ENCODE peak calls at places on chromosomes 5 and 9, in six cellular contexts. O is astrocyte of the cerebellum, U is H9, V is GM23338, S is astrocyte of the spinal cord, Y is hepatocyte. D is an unnamed sample.

GRCh38 chr9:137286980-137287383 is 9.5 kb downstream of the TOR4A start:
- DNase-seq in Y (peak), O (no peak), U (peak), S (peak), V (peak), D (no peak)

GRCh38 chr5:95591490-95591901 is 28.4 kb upstream of the GPR150 start:
- DNase-seq in O (peak), S (peak), Y (no peak), V (no peak), U (no peak), D (peak)

GRCh38 chr5:4640793-4641192 is 499.3 kb upstream of the ADAMTS16 start:
- DNase-seq in S (peak), V (peak), O (peak), U (peak), Y (peak), D (no peak)

GRCh38 chr5:539469-540214 is 15.4 kb upstream of the SLC9A3 start:
- DNase-seq in S (no peak), V (no peak), Y (no peak), U (no peak), O (no peak), D (no peak)

GRCh38 chr5:97838214-97838613 is 655.2 kb upstream of the RIOK2 start:
- DNase-seq in S (peak), O (peak), Y (no peak), V (no peak), U (no peak), D (peak)

GRCh38 chr5:122077451-122078115 is 476 bp downstream of the LOX start:
- DNase-seq in Y (peak), V (peak), U (peak), O (no peak), S (no peak), D (no peak)

GRCh38 chr5:107502711-107503110 is 168.0 kb downstream of the EFNA5 start:
- DNase-seq in O (no peak), V (no peak), Y (no peak), S (no peak), U (no peak), D (no peak)

GRCh38 chr5:74673011-74673790 is 11.8 kb upstream of the HEXB start:
- DNase-seq in V (peak), O (peak), S (peak), U (no peak), Y (peak), D (peak)

GRCh38 chr9:89386797-89387196 is 68.5 kb downstream of the SECISBP2 start:
- DNase-seq in V (no peak), O (no peak), U (no peak), S (no peak), Y (no peak), D (no peak)

GRCh38 chr9:37746448-37747270 is 6.9 kb upstream of the TRMT10B start:
- DNase-seq in U (no peak), O (no peak), S (no peak), Y (peak), V (no peak), D (no peak)

GRCh38 chr5:145443366-145443765 is 391.8 kb downstream of the PRELID2 start:
- DNase-seq in S (no peak), Y (no peak), V (no peak), O (no peak), U (no peak), D (no peak)

GRCh38 chr9:110638381-110638954 is 30.1 kb upstream of the MUSK start:
- DNase-seq in O (peak), U (no peak), Y (no peak), S (peak), V (peak), D (no peak)

GRCh38 chr9:110994771-110995241 is 43.5 kb downstream of the LPAR1 start:
- DNase-seq in V (no peak), O (no peak), Y (no peak), U (no peak), S (peak), D (no peak)

GRCh38 chr5:759111-759741 is 25.3 kb downstream of the ZDHHC11B start:
- DNase-seq in V (peak), Y (peak), U (peak), O (no peak), S (no peak), D (no peak)

GRCh38 chr9:98503867-98504800 is 204.6 kb downstream of the GABBR2 start:
- DNase-seq in O (no peak), S (no peak), Y (no peak), U (peak), V (peak), D (no peak)

GRCh38 chr5:107533946-107534876 is 136.5 kb downstream of the EFNA5 start:
- DNase-seq in V (no peak), Y (no peak), U (no peak), O (no peak), S (no peak), D (no peak)

GRCh38 chr5:90866333-90866732 is 307.7 kb downstream of the ADGRV1 start:
- DNase-seq in U (no peak), V (peak), Y (no peak), S (peak), O (peak), D (no peak)

GRCh38 chr5:114152656-114153360 is 209.1 kb upstream of the KCNN2 start:
- DNase-seq in Y (no peak), U (no peak), O (no peak), V (no peak), S (no peak), D (no peak)

GRCh38 chr5:141677415-141677814 is 4.6 kb downstream of the ARAP3 start:
- DNase-seq in S (no peak), V (peak), U (peak), O (no peak), Y (no peak), D (no peak)

GRCh38 chr5:181088289-181088688 is 42.7 kb downstream of the OR2V1 start:
- DNase-seq in V (peak), Y (no peak), O (no peak), S (no peak), U (peak), D (no peak)

GRCh38 chr9:35116539-35116897 is 856 bp upstream of the ATOSB start:
- DNase-seq in S (no peak), Y (no peak), U (no peak), V (no peak), O (no peak), D (no peak)

GRCh38 chr5:106966686-106967315 is 703.9 kb downstream of the EFNA5 start:
- DNase-seq in S (peak), U (no peak), V (no peak), Y (no peak), O (no peak), D (no peak)

GRCh38 chr9:120066315-120066714 is 513.7 kb downstream of the CDK5RAP2 start:
- DNase-seq in V (no peak), U (no peak), Y (no peak), O (no peak), S (no peak), D (no peak)

GRCh38 chr5:4563400-4563799 is 576.7 kb upstream of the ADAMTS16 start:
- DNase-seq in Y (peak), U (peak), V (peak), S (peak), O (peak), D (no peak)

GRCh38 chr9:134474058-134474370 is 147.8 kb downstream of the RXRA start:
- DNase-seq in V (no peak), U (no peak), O (no peak), S (peak), Y (no peak), D (no peak)

GRCh38 chr5:994821-995220 is 13.8 kb upstream of the NKD2 start:
- DNase-seq in V (no peak), U (peak), O (no peak), S (no peak), Y (peak), D (no peak)

GRCh38 chr9:117462926-117463325 is 48.1 kb upstream of the ASTN2 start:
- DNase-seq in O (no peak), S (no peak), U (no peak), Y (no peak), V (no peak), D (no peak)

GRCh38 chr9:125066839-125067619 is 76.3 kb downstream of the SCAI start:
- DNase-seq in V (no peak), U (no peak), O (no peak), S (peak), Y (no peak), D (peak)

GRCh38 chr9:133360400-133361393 is 4.3 kb downstream of the SURF2 start:
- DNase-seq in S (no peak), V (no peak), U (no peak), Y (no peak), O (no peak), D (no peak)

GRCh38 chr9:101530076-101530711 is 3.5 kb upstream of the RNF20 start:
- DNase-seq in O (peak), V (peak), U (peak), S (peak), Y (peak), D (peak)

GRCh38 chr9:82180711-82181110 is 192.1 kb downstream of the SPATA31D1 start:
- DNase-seq in O (no peak), Y (no peak), S (no peak), U (no peak), V (no peak), D (no peak)

GRCh38 chr9:116234091-116234490 is 80.5 kb downstream of the PAPPA start:
- DNase-seq in V (no peak), U (no peak), Y (peak), S (peak), O (peak), D (peak)

GRCh38 chr9:90001756-90002155 is 396.9 kb downstream of the GADD45G start:
- DNase-seq in V (no peak), O (no peak), Y (no peak), U (no peak), S (no peak), D (no peak)

GRCh38 chr5:3348576-3349535 is 246.8 kb upstream of the IRX1 start:
- DNase-seq in V (no peak), Y (no peak), U (peak), S (no peak), O (no peak), D (no peak)

GRCh38 chr5:139966856-139967255 is 76.2 kb downstream of the NRG2 start:
- DNase-seq in U (no peak), S (no peak), O (no peak), Y (no peak), V (no peak), D (no peak)

GRCh38 chr5:154653418-154653763 is 101.8 kb upstream of the LARP1 start:
- DNase-seq in U (no peak), S (no peak), Y (peak), V (no peak), O (no peak), D (no peak)

GRCh38 chr5:178993236-178993765 is 1.8 kb downstream of the GRM6 start:
- DNase-seq in V (no peak), Y (no peak), U (no peak), O (no peak), S (no peak), D (no peak)

GRCh38 chr9:35685506-35685905 is 4.2 kb downstream of the TPM2 start:
- DNase-seq in Y (no peak), O (no peak), S (no peak), V (no peak), U (no peak), D (no peak)

GRCh38 chr9:131840220-131840619 is 100.3 kb upstream of the RAPGEF1 start:
- DNase-seq in O (no peak), Y (no peak), V (peak), U (no peak), S (no peak), D (no peak)

GRCh38 chr5:150119421-150120061 is 33.2 kb upstream of the CSF1R start:
- DNase-seq in O (no peak), S (no peak), U (no peak), V (no peak), Y (no peak), D (no peak)
- TF ChIP-seq CTCF in O (no peak), S (no peak), U (no peak), V (no peak), Y (no peak), D (no peak)

GRCh38 chr9:17742065-17742464 is 163.2 kb downstream of the SH3GL2 start:
- DNase-seq in V (peak), S (no peak), Y (no peak), U (peak), O (no peak), D (no peak)
- TF ChIP-seq CTCF in V (peak), S (peak), Y (peak), U (peak), O (no peak), D (no peak)

DNA sequence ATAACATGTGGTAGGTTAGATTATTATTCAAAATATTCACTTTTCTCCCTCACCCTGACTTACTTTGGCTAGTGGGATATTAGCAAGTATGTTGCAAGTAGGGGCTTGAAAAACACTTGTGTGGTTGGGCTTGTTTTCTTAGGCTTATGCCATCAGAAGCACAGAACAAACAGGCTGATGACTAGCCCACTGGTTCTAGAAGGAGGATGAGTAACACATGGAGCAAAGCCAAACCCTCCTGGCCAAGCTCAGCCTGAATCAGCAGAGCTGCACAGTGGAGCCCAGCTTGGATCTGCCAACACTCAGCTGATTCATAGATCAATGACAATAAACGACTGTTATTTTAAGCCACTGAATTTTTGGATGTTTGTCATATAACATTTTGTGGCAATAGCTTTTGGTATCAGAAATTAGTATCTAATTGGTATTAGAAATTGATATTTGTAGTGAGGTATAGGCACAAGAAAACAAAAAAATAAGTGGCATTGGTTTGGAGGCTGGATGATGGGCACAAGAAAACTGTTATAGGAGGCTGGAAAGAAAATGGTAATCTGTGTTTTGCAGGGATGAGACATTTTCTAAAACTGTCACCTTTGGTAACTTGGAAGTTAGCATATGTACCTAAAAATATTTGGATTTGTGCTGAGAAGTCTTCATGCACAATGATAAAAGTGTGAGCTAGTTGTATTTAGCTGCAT is 46.1 kb upstream of the ZBED3 start:
- DNase-seq in V (no peak), O (peak), U (no peak), Y (peak), S (peak), D (peak)
- TF ChIP-seq CTCF in V (no peak), O (no peak), U (no peak), Y (no peak), S (no peak), D (no peak)

DNA sequence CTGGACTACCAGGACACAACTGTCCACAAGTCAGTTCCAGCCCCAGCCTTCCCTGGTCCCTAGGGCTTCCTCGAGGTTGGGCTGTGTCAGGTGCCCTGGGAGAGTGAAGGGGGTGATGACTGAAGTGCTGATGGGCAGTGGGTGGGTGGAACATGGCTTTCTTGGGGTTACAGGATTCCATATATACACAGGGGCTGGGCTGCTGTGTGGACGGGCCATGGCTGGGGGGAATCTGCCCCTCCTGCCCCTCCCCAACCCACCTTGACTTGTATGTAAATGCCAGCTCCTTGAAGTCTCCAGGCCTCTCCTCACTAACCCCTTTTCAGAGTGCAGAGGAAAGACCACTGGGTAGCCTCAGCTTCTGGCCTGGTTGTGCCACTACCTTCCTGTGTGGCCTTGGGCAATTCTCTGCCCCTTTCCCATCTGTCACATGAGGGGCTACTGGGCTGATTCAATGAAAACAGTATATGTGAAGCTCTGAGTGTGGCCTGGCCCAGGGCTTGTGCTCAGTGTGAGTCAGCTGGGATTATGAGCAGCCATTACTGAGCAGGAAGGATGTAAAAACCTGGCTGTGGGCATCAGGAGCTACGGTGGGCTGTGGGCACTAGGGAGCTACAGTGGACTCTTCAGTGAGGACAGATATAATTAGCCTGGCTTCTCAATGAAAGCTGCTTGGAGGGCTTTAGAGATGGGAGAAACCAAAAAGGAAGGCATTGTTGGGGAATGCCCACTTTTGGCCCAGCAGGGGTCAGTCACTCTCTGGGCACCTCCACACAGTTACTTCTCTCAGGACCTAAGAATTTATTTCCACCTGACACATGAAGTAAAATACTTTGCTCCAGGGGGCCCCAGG is 23.3 kb downstream of the PITX1 start:
- DNase-seq in Y (no peak), V (no peak), U (no peak), O (no peak), S (no peak), D (no peak)
- TF ChIP-seq CTCF in Y (peak), V (no peak), U (no peak), O (no peak), S (no peak), D (no peak)

DNA sequence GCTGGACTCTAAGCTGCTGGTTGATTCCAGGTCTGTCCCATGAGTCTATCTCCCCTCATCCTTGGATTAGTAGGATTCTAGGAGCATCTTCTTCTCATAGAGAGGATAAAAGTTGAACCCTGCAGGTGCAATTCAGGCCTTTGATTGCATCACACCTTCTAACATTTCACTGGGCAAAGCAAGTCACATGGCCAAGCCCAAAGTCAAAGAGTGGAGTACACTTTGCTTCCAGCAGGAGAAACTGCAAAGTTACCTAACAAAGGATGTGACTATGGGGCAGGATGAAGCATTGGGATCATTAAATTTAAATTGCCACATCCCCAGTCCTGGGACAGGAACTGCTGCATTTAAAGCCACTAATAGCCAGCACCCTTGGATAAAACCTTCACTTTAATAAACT is 51.0 kb upstream of the EGFLAM start:
- DNase-seq in V (peak), Y (peak), O (no peak), S (no peak), U (peak), D (no peak)
- TF ChIP-seq CTCF in V (no peak), Y (no peak), O (no peak), S (no peak), U (peak), D (no peak)

GRCh38 chr9:87334366-87334765 is 163.3 kb upstream of the DAPK1 start:
- DNase-seq in O (no peak), V (no peak), U (no peak), Y (no peak), S (no peak), D (no peak)
- TF ChIP-seq CTCF in O (no peak), V (no peak), U (no peak), Y (no peak), S (no peak), D (no peak)